ENCODE peak calls at places on chromosome 11, in ten cellular contexts. D is T-helper 1 cell; E is COLO829; X is esophagus squamous epithelium; U is ACHN; B is Ammon's horn; R is upper lobe of left lung; N is T-helper 2 cell; Z is hypothalamus; F is activated CD4-positive, CD25-positive, alpha-beta regulatory T cell treated with anti-CD3 and anti-CD28 coated beads, Interleukin-2, amount 50 U/mL, for 72 hours. C is an unnamed sample.

GRCh38 chr11:44351898-44352498 is 42.1 kb upstream of the ALX4 start:
- DNase-seq in E (no peak), X (no peak), N (no peak), D (no peak), R (no peak), B (no peak), Z (no peak), U (peak; percentile 23), F (no peak), C (no peak)

GRCh38 chr11:60310407-60310998 is 16.6 kb upstream of the MS4A6E start:
- DNase-seq in D (no peak), B (peak; percentile 56), Z (peak; percentile 1), U (no peak), E (no peak), N (no peak), R (no peak), X (no peak), F (no peak), C (no peak)

GRCh38 chr11:12761029-12761428 is 86.8 kb downstream of the TEAD1 start:
- DNase-seq in X (no peak), D (no peak), B (no peak), U (peak; percentile 10), R (no peak), Z (no peak), N (no peak), F (no peak), E (peak; percentile 58), C (no peak)

GRCh38 chr11:16925495-16926065 is 88.6 kb downstream of the PLEKHA7 start:
- DNase-seq in N (no peak), Z (no peak), U (peak; percentile 62), B (no peak), E (no peak), D (no peak), F (peak; percentile 45), R (peak; percentile 89), X (no peak), C (no peak)

GRCh38 chr11:55106391-55106790 is 155.6 kb upstream of the TRIM48 start:
- DNase-seq in B (no peak), F (no peak), U (no peak), N (no peak), X (no peak), E (no peak), D (no peak), Z (no peak), R (no peak), C (no peak)

GRCh38 chr11:122178795-122179194 is 62.8 kb upstream of the BLID start:
- DNase-seq in N (no peak), D (no peak), R (no peak), E (peak; percentile 52), Z (no peak), U (no peak), B (no peak), F (no peak), X (no peak), C (no peak)

GRCh38 chr11:2511421-2512369 is 66.9 kb downstream of the KCNQ1 start:
- DNase-seq in N (no peak), R (peak; percentile 65), F (no peak), U (no peak), D (no peak), X (no peak), Z (no peak), E (no peak), B (peak; percentile 45), C (no peak)

GRCh38 chr11:86167499-86168161 is 76.9 kb upstream of the EED start:
- DNase-seq in X (no peak), Z (no peak), R (no peak), E (no peak), F (no peak), U (no peak), N (no peak), B (no peak), D (no peak), C (no peak)